ENCODE peak calls at places on chromosome 1, in seven cellular contexts. N, W, T, A, D, Y and K are unnamed samples.
A peak's percentile ranks its signal among the peaks of the same experiment; 100 is the strongest.

GRCh38 chr1:28750330-28750729 is 13.6 kb downstream of the YTHDF2 start:
- DNase-seq in N (no peak), W (no peak), T (no peak), A (no peak), D (no peak), Y (no peak), K (no peak)

GRCh38 chr1:33007190-33008050 is 29.3 kb downstream of the AK2 start:
- DNase-seq in N (no peak), W (no peak), T (no peak), A (peak; percentile 40), D (no peak), Y (peak; percentile 90), K (no peak)

GRCh38 chr1:196152086-196152485 is 456.2 kb downstream of the KCNT2 start:
- DNase-seq in N (no peak), W (no peak), T (no peak), A (no peak), D (no peak), Y (no peak), K (no peak)

GRCh38 chr1:43059640-43060574 is 101.2 kb upstream of the SLC2A1 start:
- DNase-seq in N (no peak), W (no peak), T (no peak), A (no peak), D (no peak), Y (no peak), K (no peak)

GRCh38 chr1:239429163-239429562 is 42.8 kb downstream of the CHRM3 start:
- DNase-seq in N (no peak), W (no peak), T (no peak), A (no peak), D (no peak), Y (no peak), K (no peak)

GRCh38 chr1:240804475-240804874 is 192.5 kb upstream of the GREM2 start:
- DNase-seq in N (no peak), W (no peak), T (no peak), A (no peak), D (no peak), Y (no peak), K (no peak)

GRCh38 chr1:221718391-221719277 is 23.3 kb downstream of the DUSP10 start:
- DNase-seq in N (no peak), W (no peak), T (no peak), A (no peak), D (no peak), Y (peak; percentile 95), K (no peak)

GRCh38 chr1:205440476-205441317 is 15.1 kb downstream of the BLACAT1 start:
- DNase-seq in N (no peak), W (peak; percentile 76), T (peak; percentile 75), A (no peak), D (peak; percentile 45), Y (peak; percentile 17), K (peak; percentile 82)

GRCh38 chr1:230160957-230161771 is 94.1 kb downstream of the GALNT2 start:
- DNase-seq in N (no peak), W (no peak), T (peak; percentile 52), A (no peak), D (no peak), Y (no peak), K (no peak)

GRCh38 chr1:21725738-21726392 is 56.7 kb upstream of the RAP1GAP start:
- DNase-seq in N (no peak), W (no peak), T (no peak), A (no peak), D (no peak), Y (no peak), K (no peak)

GRCh38 chr1:112575154-112575804 is 43.7 kb downstream of the ST7L start:
- DNase-seq in N (no peak), W (no peak), T (no peak), A (no peak), D (no peak), Y (peak; percentile 97), K (no peak)

GRCh38 chr1:95023399-95024050 is 49.2 kb downstream of the ALG14 start:
- DNase-seq in N (no peak), W (no peak), T (no peak), A (no peak), D (no peak), Y (peak; percentile 96), K (no peak)

GRCh38 chr1:220974431-220974830 is 95.2 kb downstream of the HLX start:
- DNase-seq in N (no peak), W (no peak), T (no peak), A (no peak), D (no peak), Y (no peak), K (no peak)

GRCh38 chr1:1304331-1305299 is 3.1 kb downstream of the ACAP3 start:
- DNase-seq in N (no peak), W (no peak), T (no peak), A (peak; percentile 77), D (peak; percentile 76), Y (peak; percentile 79), K (no peak)

GRCh38 chr1:1305300-1306069 is 2.2 kb downstream of the ACAP3 start:
- DNase-seq in N (no peak), W (peak; percentile 85), T (peak; percentile 89), A (peak; percentile 80), D (no peak), Y (peak; percentile 80), K (peak; percentile 83)

GRCh38 chr1:1306661-1307260 is 969 bp downstream of the ACAP3 start:
- DNase-seq in N (no peak), W (no peak), T (no peak), A (no peak), D (no peak), Y (no peak), K (no peak)

GRCh38 chr1:1307261-1307907 is 346 bp downstream of the ACAP3 start:
- DNase-seq in N (no peak), W (no peak), T (no peak), A (peak; percentile 65), D (no peak), Y (no peak), K (no peak)

DNA sequence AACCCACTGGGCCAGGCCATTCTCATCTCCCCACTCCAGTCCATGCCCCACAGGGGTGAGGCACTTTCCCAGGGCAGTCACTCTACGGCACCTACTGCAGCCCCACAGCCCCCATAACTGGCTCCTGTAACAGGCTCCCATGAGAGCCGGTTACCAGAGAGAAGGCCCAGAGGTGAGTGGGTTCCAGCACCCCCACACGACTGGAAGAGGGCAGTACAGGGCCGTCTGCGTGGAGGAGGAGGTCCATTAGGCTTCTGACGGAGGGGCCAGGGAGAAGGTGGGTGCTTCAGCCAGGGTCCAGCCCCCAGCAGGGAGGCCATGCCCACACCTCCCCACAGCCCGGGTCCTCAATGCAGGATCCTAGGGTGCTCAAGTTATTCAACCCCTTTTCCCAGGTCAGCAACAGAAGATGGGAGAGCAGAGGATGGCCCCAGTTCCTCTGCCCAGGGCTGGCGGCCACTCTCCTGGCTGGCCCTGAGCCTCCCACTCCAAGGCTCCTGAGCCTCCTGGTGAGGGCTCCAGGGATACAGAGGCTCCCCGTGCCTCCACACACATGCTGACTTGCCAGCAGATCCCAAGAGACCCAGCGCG is 1.6 kb downstream of the ACAP3 start:
- DNase-seq in N (no peak), W (no peak), T (peak; percentile 39), A (no peak), D (no peak), Y (no peak), K (peak; percentile 66)
- TF ChIP-seq CTCF in N (peak; percentile 52), W (peak; percentile 48), T (no peak), A (no peak), D (no peak), Y (peak; percentile 9), K (no peak)

GRCh38 chr1:153531638-153532037 is 4.2 kb downstream of the S100A6 start:
- DNase-seq in N (no peak), W (no peak), T (no peak), A (no peak), D (no peak), Y (no peak), K (no peak)

GRCh38 chr1:153533689-153534201 is 2.0 kb downstream of the S100A6 start:
- DNase-seq in N (no peak), W (no peak), T (no peak), A (peak; percentile 74), D (no peak), Y (peak; percentile 87), K (no peak)

GRCh38 chr1:153534226-153534932 is 1.4 kb downstream of the S100A6 start:
- DNase-seq in N (no peak), W (no peak), T (no peak), A (peak; percentile 31), D (no peak), Y (peak; percentile 50), K (no peak)

GRCh38 chr1:153532161-153532560 is 3.6 kb downstream of the S100A6 start:
- DNase-seq in N (no peak), W (no peak), T (no peak), A (no peak), D (no peak), Y (no peak), K (no peak)

GRCh38 chr1:153532769-153533599 is 2.8 kb downstream of the S100A6 start:
- DNase-seq in N (peak; percentile 87), W (peak; percentile 83), T (peak; percentile 79), A (peak; percentile 88), D (peak; percentile 86), Y (peak; percentile 90), K (peak; percentile 81)
- TF ChIP-seq CTCF in N (peak; percentile 86), W (peak; percentile 94), T (peak; percentile 67), A (peak; percentile 70), D (peak; percentile 77), Y (peak; percentile 88), K (peak; percentile 80)

GRCh38 chr1:245301921-245302320 is 147.1 kb downstream of the KIF26B start:
- DNase-seq in N (no peak), W (no peak), T (no peak), A (no peak), D (no peak), Y (no peak), K (no peak)
- TF ChIP-seq CTCF in N (no peak), W (no peak), T (no peak), A (no peak), D (no peak), Y (no peak), K (no peak)

DNA sequence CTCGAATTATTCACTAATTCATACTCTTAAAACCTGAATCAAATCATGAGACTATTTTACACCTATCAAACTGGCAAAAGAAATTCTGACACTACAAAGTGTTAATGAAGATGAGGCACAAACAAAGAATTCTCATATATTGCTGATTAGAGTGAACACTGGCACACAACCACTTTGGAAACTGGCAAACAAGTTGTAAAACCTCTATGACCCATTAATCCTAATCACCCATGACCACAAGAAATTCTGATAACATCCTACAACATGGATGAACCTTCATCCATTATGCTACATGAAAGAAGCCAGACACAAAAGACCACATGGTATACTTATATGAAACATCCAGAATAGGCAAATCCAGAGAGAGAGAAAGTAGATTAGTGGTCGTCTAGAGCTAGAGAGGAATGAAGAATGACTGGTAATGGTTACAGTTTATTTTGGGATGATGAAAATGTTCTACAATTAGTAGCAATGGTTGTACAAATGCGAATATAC is 8.5 kb downstream of the GPBP1L1 start:
- DNase-seq in N (no peak), W (no peak), T (no peak), A (no peak), D (no peak), Y (no peak), K (no peak)
- TF ChIP-seq CTCF in N (no peak), W (no peak), T (no peak), A (no peak), D (no peak), Y (no peak), K (no peak)

GRCh38 chr1:3167255-3167654 is 98.3 kb downstream of the PRDM16 start:
- DNase-seq in N (no peak), W (no peak), T (no peak), A (no peak), D (no peak), Y (no peak), K (no peak)
- TF ChIP-seq CTCF in N (no peak), W (no peak), T (no peak), A (no peak), D (no peak), Y (no peak), K (no peak)